ENCODE peak calls at places on chromosomes 13 and 19, in four cellular contexts. Q, N, T and X are unnamed samples.
A peak's percentile ranks its signal among the peaks of the same experiment; 100 is the strongest.

GRCh38 chr13:23443878-23444277 is 10.4 kb upstream of the SACS start:
- DNase-seq in Q (no peak), N (no peak), T (no peak), X (no peak)

GRCh38 chr19:18478545-18479311 is 40.8 kb upstream of the ISYNA1 start:
- DNase-seq in Q (peak; percentile 70), N (peak; percentile 55), T (peak; percentile 74), X (peak; percentile 91)

GRCh38 chr19:51691122-51692064 is 1.7 kb upstream of the SPACA6 start:
- DNase-seq in Q (no peak), N (no peak), T (peak; percentile 70), X (no peak)

GRCh38 chr13:111372651-111373425 is 52.4 kb downstream of the TEX29 start:
- DNase-seq in Q (no peak), N (no peak), T (no peak), X (no peak)

GRCh38 chr13:99336750-99337149 is 29.6 kb upstream of the GPR183 start:
- DNase-seq in Q (no peak), N (no peak), T (no peak), X (no peak)

GRCh38 chr13:30110301-30111070 is 196.9 kb downstream of the KATNAL1 start:
- DNase-seq in Q (no peak), N (no peak), T (no peak), X (no peak)

GRCh38 chr13:75769141-75769905 is 133.2 kb downstream of the LMO7 start:
- DNase-seq in Q (no peak), N (no peak), T (no peak), X (no peak)

GRCh38 chr19:3966051-3967017 is 4.6 kb downstream of the DAPK3 start:
- DNase-seq in Q (peak; percentile 90), N (no peak), T (no peak), X (no peak)

GRCh38 chr19:33446156-33446917 is 72.8 kb downstream of the CEBPG start:
- DNase-seq in Q (no peak), N (no peak), T (no peak), X (no peak)

GRCh38 chr13:103895835-103896520 is 829.8 kb upstream of the SLC10A2 start:
- DNase-seq in Q (no peak), N (no peak), T (no peak), X (no peak)

GRCh38 chr19:50434525-50434924 is 1.8 kb downstream of the MYBPC2 start:
- DNase-seq in Q (no peak), N (peak; percentile 12), T (no peak), X (no peak)

GRCh38 chr19:3547301-3547731 is 8.3 kb downstream of the TEKTIP1 start:
- DNase-seq in Q (no peak), N (no peak), T (no peak), X (no peak)

GRCh38 chr13:75076476-75076875 is 405.5 kb downstream of the TBC1D4 start:
- DNase-seq in Q (no peak), N (no peak), T (peak; percentile 54), X (no peak)

GRCh38 chr19:38838208-38838985 is 6.8 kb upstream of the ECH1 start:
- DNase-seq in Q (peak; percentile 67), N (peak; percentile 94), T (no peak), X (peak; percentile 88)

GRCh38 chr13:99617474-99618255 is 116.4 kb downstream of the TM9SF2 start:
- DNase-seq in Q (no peak), N (no peak), T (peak; percentile 13), X (no peak)

GRCh38 chr19:23328211-23328610 is 67.1 kb downstream of the ZNF91 start:
- DNase-seq in Q (no peak), N (no peak), T (no peak), X (no peak)
- H3K27ac ChIP-seq in Q (no peak overlapping the region), N (no peak overlapping the region), T (no peak overlapping the region), X (no peak overlapping the region)

GRCh38 chr19:1418951-1419735 is 11.8 kb downstream of the DAZAP1 start:
- DNase-seq in Q (no peak), N (no peak), T (no peak), X (no peak)

GRCh38 chr19:1418494-1418775 is 11.0 kb downstream of the DAZAP1 start:
- DNase-seq in Q (no peak), N (no peak), T (no peak), X (no peak)

GRCh38 chr19:1417681-1418493 is 10.5 kb downstream of the DAZAP1 start:
- DNase-seq in Q (no peak), N (no peak), T (no peak), X (no peak)

GRCh38 chr19:1417145-1417544 is 9.8 kb downstream of the DAZAP1 start:
- DNase-seq in Q (no peak), N (no peak), T (peak; percentile 87), X (no peak)

GRCh38 chr19:1416014-1416841 is 8.8 kb downstream of the DAZAP1 start:
- DNase-seq in Q (no peak), N (no peak), T (peak; percentile 40), X (no peak)
- TF ChIP-seq CTCF in Q (no peak), N (no peak), T (no peak), X (no peak)

GRCh38 chr19:48961051-48961649 is 4.0 kb upstream of the FTL start:
- DNase-seq in Q (no peak), N (peak; percentile 21), T (no peak), X (no peak)
- H3K27ac ChIP-seq in Q (no peak overlapping the region), N (peak overlapping the region; percentile 95), T (no peak overlapping the region), X (peak overlapping the region; percentile 95)

GRCh38 chr13:71255633-71256032 is 611.4 kb downstream of the DACH1 start:
- DNase-seq in Q (no peak), N (no peak), T (no peak), X (no peak)

GRCh38 chr13:71249031-71249430 is 618.0 kb downstream of the DACH1 start:
- DNase-seq in Q (no peak), N (no peak), T (no peak), X (no peak)

GRCh38 chr13:71260246-71260645 is 606.8 kb downstream of the DACH1 start:
- DNase-seq in Q (no peak), N (no peak), T (no peak), X (no peak)

GRCh38 chr13:71252191-71252704 is 614.8 kb downstream of the DACH1 start:
- DNase-seq in Q (no peak), N (no peak), T (no peak), X (no peak)

GRCh38 chr13:71254384-71254783 is 612.6 kb downstream of the DACH1 start:
- DNase-seq in Q (no peak), N (no peak), T (no peak), X (no peak)
- TF ChIP-seq CTCF in Q (no peak), N (no peak), T (no peak), X (no peak)

GRCh38 chr13:27806744-27807387 is 14.6 kb downstream of the GSX1 start:
- DNase-seq in Q (no peak), N (no peak), T (no peak), X (no peak)

GRCh38 chr13:27813826-27814225 is 21.5 kb downstream of the GSX1 start:
- DNase-seq in Q (no peak), N (no peak), T (no peak), X (no peak)

GRCh38 chr13:27810009-27810408 is 17.7 kb downstream of the GSX1 start:
- DNase-seq in Q (no peak), N (no peak), T (no peak), X (no peak)

GRCh38 chr13:27808866-27809546 is 16.7 kb downstream of the GSX1 start:
- DNase-seq in Q (no peak), N (no peak), T (no peak), X (peak; percentile 60)

GRCh38 chr13:27810461-27810860 is 18.2 kb downstream of the GSX1 start:
- DNase-seq in Q (no peak), N (no peak), T (no peak), X (no peak)
- H3K27ac ChIP-seq in Q (no peak overlapping the region), N (no peak overlapping the region), T (no peak overlapping the region), X (no peak overlapping the region)